ENCODE peak calls at places on chromosomes 7 and 10, in four cellular contexts. J, V, S and I are unnamed samples.
A peak's percentile ranks its signal among the peaks of the same experiment; 100 is the strongest.

GRCh38 chr10:6280291-6280690 is 77.6 kb downstream of the PFKFB3 start:
- DNase-seq in J (no peak), V (no peak), S (no peak), I (no peak)

GRCh38 chr7:15925608-15926007 is 239.1 kb upstream of the MEOX2 start:
- DNase-seq in J (no peak), V (no peak), S (no peak), I (no peak)

GRCh38 chr7:64559206-64559605 is 3.7 kb downstream of the ZNF680 start:
- DNase-seq in J (no peak), V (no peak), S (no peak), I (no peak)

GRCh38 chr7:121530251-121531174 is 134.4 kb upstream of the FAM3C start:
- DNase-seq in J (peak; percentile 13), V (peak; percentile 99), S (no peak), I (no peak)

GRCh38 chr10:100562806-100563293 is 27.1 kb downstream of the HIF1AN start:
- DNase-seq in J (peak; percentile 47), V (no peak), S (peak; percentile 12), I (peak; percentile 72)

GRCh38 chr10:22103701-22104100 is 100.2 kb upstream of the DNAJC1 start:
- DNase-seq in J (peak; percentile 15), V (no peak), S (no peak), I (peak; percentile 10)

GRCh38 chr10:46026106-46026505 is 4.3 kb downstream of the NCOA4 start:
- DNase-seq in J (no peak), V (no peak), S (no peak), I (no peak)

GRCh38 chr7:96287168-96287567 is 34.7 kb downstream of the SLC25A13 start:
- DNase-seq in J (no peak), V (no peak), S (no peak), I (no peak)

GRCh38 chr10:85319150-85319549 is 990.8 kb downstream of the CCSER2 start:
- DNase-seq in J (no peak), V (no peak), S (no peak), I (peak; percentile 7)

GRCh38 chr7:21651697-21652096 is 108.9 kb downstream of the DNAH11 start:
- DNase-seq in J (no peak), V (no peak), S (no peak), I (no peak)

GRCh38 chr10:73809061-73809818 is 2.2 kb downstream of the NDST2 start:
- DNase-seq in J (no peak), V (no peak), S (no peak), I (no peak)

GRCh38 chr10:124068929-124069328 is 24.5 kb downstream of the CHST15 start:
- DNase-seq in J (no peak), V (no peak), S (no peak), I (no peak)

GRCh38 chr10:73768881-73769280 is 13.0 kb upstream of the CHCHD1 start:
- DNase-seq in J (no peak), V (no peak), S (no peak), I (no peak)

GRCh38 chr10:35495521-35496238 is 109.5 kb upstream of the GJD4 start:
- DNase-seq in J (no peak), V (no peak), S (peak; percentile 63), I (peak; percentile 34)

GRCh38 chr7:128121731-128122576 is 90.7 kb upstream of the LRRC4 start:
- DNase-seq in J (no peak), V (no peak), S (no peak), I (no peak)

GRCh38 chr10:78634835-78635234 is 433.9 kb upstream of the ZMIZ1 start:
- DNase-seq in J (no peak), V (no peak), S (no peak), I (no peak)

GRCh38 chr10:80407836-80408197 is 534 bp upstream of the PRXL2A start:
- DNase-seq in J (peak; percentile 74), V (no peak), S (peak; percentile 63), I (peak; percentile 65)

GRCh38 chr7:88206235-88206634 is 13.6 kb downstream of the SRI start:
- DNase-seq in J (no peak), V (no peak), S (no peak), I (no peak)

GRCh38 chr7:144027070-144027469 is 21.7 kb upstream of the OR2A5 start:
- DNase-seq in J (no peak), V (no peak), S (peak; percentile 9), I (peak; percentile 27)

GRCh38 chr7:135334830-135335543 is 101.3 kb downstream of the STRA8 start:
- DNase-seq in J (no peak), V (no peak), S (no peak), I (no peak)

GRCh38 chr10:129033790-129034272 is 433.2 kb upstream of the MGMT start:
- DNase-seq in J (no peak), V (no peak), S (no peak), I (no peak)

GRCh38 chr10:121926157-121926556 is 1.7 kb downstream of the ATE1 start:
- DNase-seq in J (no peak), V (no peak), S (no peak), I (no peak)

GRCh38 chr7:26588511-26588910 is 275.9 kb downstream of the SKAP2 start:
- DNase-seq in J (no peak), V (no peak), S (no peak), I (no peak)

GRCh38 chr10:65614956-65615565 is 1310.8 kb upstream of the LRRTM3 start:
- DNase-seq in J (no peak), V (no peak), S (no peak), I (no peak)

GRCh38 chr10:128000660-128001059 is 93.8 kb downstream of the PTPRE start:
- DNase-seq in J (no peak), V (no peak), S (no peak), I (no peak)

GRCh38 chr10:30818854-30819253 is 189.3 kb upstream of the LYZL2 start:
- DNase-seq in J (no peak), V (no peak), S (no peak), I (no peak)

GRCh38 chr10:89327803-89328441 is at the start of gene IFIT3:
- DNase-seq in J (peak; percentile 76), V (peak; percentile 62), S (peak; percentile 38), I (peak; percentile 13)

GRCh38 chr7:47349401-47349800 is 232.5 kb downstream of the TNS3 start:
- DNase-seq in J (no peak), V (no peak), S (no peak), I (no peak)

GRCh38 chr7:24572014-24572413 is 1.2 kb upstream of the PALS2 start:
- DNase-seq in J (no peak), V (no peak), S (no peak), I (no peak)

GRCh38 chr10:118412132-118412531 is 70.0 kb upstream of the FAM204A start:
- DNase-seq in J (no peak), V (no peak), S (no peak), I (no peak)

GRCh38 chr10:131014271-131014670 is 297.2 kb downstream of the TCERG1L start:
- DNase-seq in J (no peak), V (no peak), S (no peak), I (no peak)

GRCh38 chr10:132544744-132545658 is 7.4 kb downstream of the INPP5A start:
- DNase-seq in J (no peak), V (no peak), S (no peak), I (no peak)

GRCh38 chr7:49324707-49325106 is 400.4 kb downstream of the CDC14C start:
- DNase-seq in J (no peak), V (no peak), S (no peak), I (no peak)

GRCh38 chr10:68542046-68542445 is 14.7 kb upstream of the SLC25A16 start:
- DNase-seq in J (no peak), V (no peak), S (no peak), I (no peak)

GRCh38 chr10:19212590-19212989 is 164.0 kb downstream of the MALRD1 start:
- DNase-seq in J (no peak), V (no peak), S (no peak), I (no peak)

GRCh38 chr7:22364910-22365309 is 8.0 kb upstream of the RAPGEF5 start:
- DNase-seq in J (no peak), V (no peak), S (no peak), I (peak; percentile 41)

GRCh38 chr7:82080254-82080924 is 310.5 kb upstream of the HGF start:
- DNase-seq in J (no peak), V (peak; percentile 13), S (no peak), I (peak; percentile 27)

GRCh38 chr10:6067457-6067856 is 5.3 kb upstream of the IL2RA start:
- DNase-seq in J (no peak), V (no peak), S (no peak), I (no peak)

GRCh38 chr7:79692015-79692414 is 238.5 kb upstream of the MAGI2 start:
- DNase-seq in J (no peak), V (no peak), S (no peak), I (no peak)
- TF ChIP-seq MAX in J (no peak), V (no peak), S (no peak), I (no peak)

GRCh38 chr7:5225616-5226290 is 35.7 kb downstream of the WIPI2 start:
- DNase-seq in J (no peak), V (no peak), S (no peak), I (no peak)
- TF ChIP-seq PBX3 in J (no peak), V (no peak), S (no peak), I (no peak)

DNA sequence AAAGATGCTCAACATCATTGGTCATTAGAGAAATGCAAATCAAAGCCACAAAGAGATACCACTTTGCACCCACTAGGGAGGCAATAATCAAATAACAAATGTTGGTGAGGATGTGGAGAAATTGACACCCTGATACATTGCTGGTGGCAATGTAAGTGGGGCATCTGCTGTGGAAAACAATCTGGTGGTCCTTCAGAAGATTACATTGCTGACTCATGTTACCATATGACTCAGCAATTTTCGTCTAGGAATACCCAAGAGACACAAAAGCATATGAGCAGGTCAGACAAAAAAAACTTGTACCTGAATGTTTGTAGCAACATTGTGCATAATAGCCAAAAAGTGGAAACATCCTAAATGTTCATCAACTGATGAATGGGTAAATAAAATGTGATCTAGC is 4.9 kb upstream of the CLDN3 start:
- DNase-seq in J (no peak), V (no peak), S (no peak), I (no peak)
- TF ChIP-seq MAX in J (no peak), V (no peak), S (no peak), I (no peak)

DNA sequence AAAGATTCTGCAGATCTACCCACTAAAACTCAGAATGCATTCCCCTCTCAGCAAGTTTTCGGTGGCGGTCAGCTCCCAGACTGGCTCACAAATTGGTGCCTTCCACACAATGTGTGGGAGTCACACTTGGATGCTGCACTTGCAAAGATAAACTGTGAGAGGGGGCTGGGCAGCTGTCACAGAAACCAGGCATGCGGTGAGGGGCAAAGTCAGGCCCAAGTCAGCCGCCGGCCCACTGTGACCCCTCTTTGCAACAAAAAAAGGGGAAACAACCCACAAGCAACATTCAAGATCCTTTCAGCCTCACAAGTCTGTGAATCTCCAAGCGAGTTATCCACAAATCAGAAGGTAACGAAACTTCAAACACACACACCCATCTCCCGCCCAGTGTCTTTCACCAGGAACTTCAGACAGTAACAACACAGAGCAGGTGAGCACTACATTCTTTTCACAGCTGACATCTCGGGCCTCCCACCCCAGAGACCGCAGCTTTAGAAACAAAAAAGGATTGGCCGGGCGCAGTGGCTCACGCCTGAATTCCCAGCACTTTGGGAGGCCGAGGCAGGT is 32.0 kb downstream of the SNX8 start:
- DNase-seq in J (no peak), V (no peak), S (no peak), I (no peak)
- TF ChIP-seq PBX3 in J (no peak), V (no peak), S (no peak), I (no peak)

GRCh38 chr7:129264534-129264933 is 39.7 kb downstream of the AHCYL2 start:
- DNase-seq in J (no peak), V (no peak), S (no peak), I (no peak)
- TF ChIP-seq MAX in J (no peak), V (no peak), S (no peak), I (no peak)

GRCh38 chr10:72303424-72304128 is 29.9 kb downstream of the DDIT4 start:
- DNase-seq in J (no peak), V (no peak), S (no peak), I (no peak)
- TF ChIP-seq PBX3 in J (no peak), V (no peak), S (no peak), I (no peak)